ENCODE peak calls at places on chromosomes 13 and 19, in ten cellular contexts. N is NCI-H774; B is mesothelial cell of epicardium; F is ACHN; D is MV-4-11; M is activated CD4-positive, alpha-beta T cell treated with anti-CD3 and anti-CD28 coated beads, Interleukin-2, amount 50 U/mL, for 24 hours; S is tibial artery; Z is stimulated activated CD4-positive, alpha-beta T cell treated with anti-CD3 and anti-CD28 coated beads, Interleukin-12 subunit alpha, Interleukin-12 subunit beta, amount 100 ng/mL, for 4 hours; O is T-helper 2 cell; V is activated naive CD4-positive, alpha-beta T cell treated with anti-CD3 and anti-CD28 coated beads for 36 hours. A is an unnamed sample.

GRCh38 chr19:3029070-3029923 is at the start of gene TLE2:
- DNase-seq in N (no peak), B (no peak), F (no peak), D (no peak), M (no peak), S (no peak), Z (peak; percentile 24), O (no peak), V (no peak), A (no peak)

GRCh38 chr13:31987535-31988170 is 43.9 kb upstream of the FRY start:
- DNase-seq in N (no peak), B (no peak), F (no peak), D (peak; percentile 74), M (no peak), S (no peak), Z (no peak), O (no peak), V (no peak), A (no peak)

GRCh38 chr19:19185853-19186728 is 5.9 kb downstream of the BORCS8 start:
- DNase-seq in N (peak; percentile 19), B (no peak), F (peak; percentile 41), D (peak; percentile 98), M (peak; percentile 55), S (no peak), Z (peak; percentile 51), O (peak; percentile 54), V (peak; percentile 68), A (peak; percentile 32)

GRCh38 chr19:1630811-1631210 is 21.6 kb downstream of the TCF3 start:
- DNase-seq in N (no peak), B (no peak), F (no peak), D (no peak), M (no peak), S (no peak), Z (no peak), O (no peak), V (no peak), A (no peak)

GRCh38 chr19:5017235-5017634 is 48.3 kb downstream of the KDM4B start:
- DNase-seq in N (no peak), B (no peak), F (no peak), D (no peak), M (no peak), S (no peak), Z (no peak), O (no peak), V (no peak), A (no peak)

GRCh38 chr19:35673121-35673804 is 6.9 kb downstream of the UPK1A start:
- DNase-seq in N (peak; percentile 25), B (peak; percentile 49), F (peak; percentile 85), D (no peak), M (peak; percentile 22), S (no peak), Z (peak; percentile 34), O (peak; percentile 11), V (peak; percentile 80), A (peak; percentile 58)

GRCh38 chr19:51713319-51714285 is 10.2 kb downstream of the HAS1 start:
- DNase-seq in N (no peak), B (no peak), F (no peak), D (no peak), M (no peak), S (no peak), Z (no peak), O (no peak), V (no peak), A (no peak)

GRCh38 chr19:1214299-1214861 is 8.8 kb downstream of the STK11 start:
- DNase-seq in N (no peak), B (no peak), F (no peak), D (no peak), M (no peak), S (no peak), Z (no peak), O (no peak), V (no peak), A (no peak)

GRCh38 chr13:87498681-87499080 is 172.5 kb upstream of the SLITRK5 start:
- DNase-seq in N (no peak), B (no peak), F (peak; percentile 40), D (no peak), M (no peak), S (no peak), Z (no peak), O (no peak), V (no peak), A (no peak)

GRCh38 chr13:80157261-80157942 is 183.5 kb downstream of the SPRY2 start:
- DNase-seq in N (no peak), B (no peak), F (no peak), D (no peak), M (no peak), S (no peak), Z (no peak), O (no peak), V (no peak), A (no peak)

GRCh38 chr19:28514166-28514565 is 698.8 kb downstream of the UQCRFS1 start:
- DNase-seq in N (no peak), B (no peak), F (no peak), D (no peak), M (no peak), S (no peak), Z (no peak), O (no peak), V (no peak), A (no peak)

GRCh38 chr13:110950819-110951570 is 36.1 kb upstream of the ANKRD10 start:
- DNase-seq in N (peak; percentile 38), B (no peak), F (no peak), D (no peak), M (no peak), S (no peak), Z (no peak), O (no peak), V (no peak), A (no peak)

GRCh38 chr19:2815191-2815614 is 4.5 kb upstream of the ZNF554 start:
- DNase-seq in N (no peak), B (no peak), F (no peak), D (no peak), M (no peak), S (no peak), Z (no peak), O (no peak), V (no peak), A (no peak)

GRCh38 chr19:3190921-3191805 is 5.4 kb downstream of the NCLN start:
- DNase-seq in N (no peak), B (no peak), F (no peak), D (no peak), M (no peak), S (no peak), Z (no peak), O (no peak), V (no peak), A (no peak)

GRCh38 chr19:2729943-2730818 is 9.0 kb upstream of the DIRAS1 start:
- DNase-seq in N (no peak), B (no peak), F (no peak), D (no peak), M (no peak), S (no peak), Z (no peak), O (no peak), V (no peak), A (no peak)

GRCh38 chr19:29841559-29842367 is 30.0 kb downstream of the CCNE1 start:
- DNase-seq in N (no peak), B (no peak), F (peak; percentile 47), D (no peak), M (no peak), S (no peak), Z (no peak), O (no peak), V (no peak), A (no peak)

GRCh38 chr13:94232161-94232560 is 247.3 kb downstream of the DCT start:
- DNase-seq in N (no peak), B (no peak), F (no peak), D (no peak), M (no peak), S (no peak), Z (no peak), O (no peak), V (no peak), A (no peak)

GRCh38 chr13:107271226-107271625 is 703.3 kb upstream of the ARGLU1 start:
- DNase-seq in N (no peak), B (no peak), F (peak; percentile 37), D (no peak), M (no peak), S (no peak), Z (no peak), O (no peak), V (no peak), A (no peak)

A was measured in activated T-helper 1 cell treated with anti-CD3 and anti-CD28 coated beads, Interleukin-12 subunit alpha, Interleukin-12 subunit beta, Interleukin-2, Interleukin-4 antibody, amounts not matched to agents 30 ng/mL and 10 ng/mL and 1 ng/mL, durations not matched to agents 14 hours and 24 hours and 36 hours.